ENCODE peak calls at places on chromosomes 7 and 10, in seven cellular contexts. U, P, J, V, Z, X and Y are unnamed samples.
A peak's percentile ranks its signal among the peaks of the same experiment; 100 is the strongest.

GRCh38 chr10:64115913-64116643 is 594.9 kb downstream of the REEP3 start:
- DNase-seq in U (peak; percentile 4), P (no peak), J (no peak), V (no peak), Z (no peak), X (no peak), Y (no peak)

GRCh38 chr7:16998481-16999051 is 116.8 kb upstream of the AGR3 start:
- DNase-seq in U (no peak), P (no peak), J (no peak), V (no peak), Z (no peak), X (no peak), Y (no peak)

GRCh38 chr10:94137747-94138146 is 144.0 kb downstream of the PLCE1 start:
- DNase-seq in U (no peak), P (no peak), J (no peak), V (no peak), Z (no peak), X (no peak), Y (no peak)

GRCh38 chr10:100878291-100878910 is 34.4 kb upstream of the SLF2 start:
- DNase-seq in U (peak; percentile 86), P (peak; percentile 18), J (no peak), V (peak; percentile 49), Z (peak; percentile 65), X (peak; percentile 24), Y (peak; percentile 26)

GRCh38 chr7:127107601-127108007 is 145.1 kb downstream of the GRM8 start:
- DNase-seq in U (peak; percentile 58), P (no peak), J (no peak), V (peak; percentile 1), Z (peak; percentile 27), X (no peak), Y (no peak)

GRCh38 chr10:128727114-128727513 is 600.9 kb upstream of the MKI67 start:
- DNase-seq in U (no peak), P (no peak), J (no peak), V (no peak), Z (no peak), X (no peak), Y (no peak)

GRCh38 chr10:59580257-59580863 is 129.3 kb downstream of the SLC16A9 start:
- DNase-seq in U (no peak), P (peak; percentile 17), J (no peak), V (peak; percentile 19), Z (no peak), X (no peak), Y (no peak)

GRCh38 chr10:8158439-8159071 is 104.1 kb downstream of the GATA3 start:
- DNase-seq in U (no peak), P (no peak), J (no peak), V (no peak), Z (no peak), X (no peak), Y (no peak)

GRCh38 chr10:100969175-100970075 is at the start of gene SEMA4G:
- DNase-seq in U (peak; percentile 69), P (no peak), J (no peak), V (no peak), Z (peak; percentile 81), X (peak; percentile 37), Y (no peak)

GRCh38 chr7:23373151-23374004 is 74.2 kb downstream of the MALSU1 start:
- DNase-seq in U (peak; percentile 92), P (no peak), J (no peak), V (no peak), Z (no peak), X (peak; percentile 44), Y (no peak)

GRCh38 chr7:6221340-6222319 is 50.8 kb downstream of the CYTH3 start:
- DNase-seq in U (no peak), P (no peak), J (no peak), V (no peak), Z (no peak), X (peak; percentile 12), Y (no peak)

GRCh38 chr7:5423844-5424688 is 432 bp upstream of the TNRC18 start:
- DNase-seq in U (peak; percentile 87), P (peak; percentile 97), J (peak; percentile 91), V (peak; percentile 95), Z (peak; percentile 96), X (no peak), Y (peak; percentile 93)

GRCh38 chr10:90407116-90407515 is 450.7 kb downstream of the HTR7 start:
- DNase-seq in U (no peak), P (no peak), J (no peak), V (peak; percentile 69), Z (no peak), X (no peak), Y (no peak)

GRCh38 chr10:62763155-62763554 is 41.4 kb upstream of the ADO start:
- DNase-seq in U (no peak), P (no peak), J (no peak), V (no peak), Z (no peak), X (no peak), Y (no peak)

GRCh38 chr10:86647773-86648705 is 6.3 kb upstream of the OPN4 start:
- DNase-seq in U (no peak), P (no peak), J (no peak), V (no peak), Z (no peak), X (no peak), Y (no peak)

GRCh38 chr7:93178213-93178612 is 30.0 kb upstream of the SAMD9L start:
- DNase-seq in U (no peak), P (peak; percentile 29), J (no peak), V (no peak), Z (no peak), X (no peak), Y (no peak)

GRCh38 chr10:3987142-3987974 is 202.3 kb upstream of the KLF6 start:
- DNase-seq in U (no peak), P (no peak), J (no peak), V (no peak), Z (no peak), X (no peak), Y (no peak)

GRCh38 chr7:44145969-44146897 is 5.1 kb upstream of the MYL7 start:
- DNase-seq in U (peak; percentile 67), P (no peak), J (peak; percentile 54), V (no peak), Z (peak; percentile 91), X (peak; percentile 52), Y (peak; percentile 54)

GRCh38 chr10:104120061-104120460 is 1.9 kb upstream of the SFR1 start:
- DNase-seq in U (no peak), P (no peak), J (no peak), V (no peak), Z (no peak), X (no peak), Y (no peak)

GRCh38 chr7:41976411-41976810 is 260.6 kb downstream of the GLI3 start:
- DNase-seq in U (no peak), P (no peak), J (no peak), V (no peak), Z (no peak), X (no peak), Y (no peak)

GRCh38 chr7:157719008-157719682 is 382.3 kb downstream of the DNAJB6 start:
- DNase-seq in U (no peak), P (no peak), J (no peak), V (no peak), Z (no peak), X (no peak), Y (no peak)

GRCh38 chr10:130441041-130441440 is 304.9 kb downstream of the GLRX3 start:
- DNase-seq in U (no peak), P (no peak), J (no peak), V (no peak), Z (no peak), X (no peak), Y (no peak)

GRCh38 chr7:108973075-108973474 is 403.4 kb downstream of the DNAJB9 start:
- DNase-seq in U (no peak), P (no peak), J (no peak), V (no peak), Z (no peak), X (no peak), Y (no peak)